ENCODE peak calls at places on chromosomes 11 and 22, in six cellular contexts. W, I, T, R, D and M are unnamed samples.

GRCh38 chr22:24810043-24810749 is 4.2 kb downstream of the SGSM1 start:
- DNase-seq in W (no peak), I (peak), T (no peak), R (peak), D (peak), M (no peak)

GRCh38 chr11:87012673-87013072 is 25.1 kb upstream of the TMEM135 start:
- DNase-seq in W (no peak), I (no peak), T (no peak), R (no peak), D (no peak), M (no peak)

GRCh38 chr22:24107668-24108067 is 73.6 kb upstream of the SUSD2 start:
- DNase-seq in W (no peak), I (peak), T (no peak), R (peak), D (peak), M (no peak)

GRCh38 chr11:89119426-89119825 is 53.6 kb upstream of the GRM5 start:
- DNase-seq in W (no peak), I (no peak), T (no peak), R (no peak), D (no peak), M (no peak)

GRCh38 chr11:90701040-90701439 is 478.2 kb upstream of the CHORDC1 start:
- DNase-seq in W (no peak), I (no peak), T (no peak), R (no peak), D (no peak), M (no peak)

GRCh38 chr11:17439316-17439782 is 37.3 kb downstream of the ABCC8 start:
- DNase-seq in W (no peak), I (no peak), T (no peak), R (no peak), D (no peak), M (no peak)

GRCh38 chr11:79325851-79326250 is 115.0 kb downstream of the TENM4 start:
- DNase-seq in W (no peak), I (no peak), T (no peak), R (no peak), D (no peak), M (no peak)

GRCh38 chr11:60959445-60959844 is 7.5 kb upstream of the SLC15A3 start:
- DNase-seq in W (no peak), I (no peak), T (no peak), R (no peak), D (peak), M (no peak)

GRCh38 chr11:69892237-69892985 is 73.2 kb upstream of the FGF3 start:
- DNase-seq in W (no peak), I (no peak), T (no peak), R (no peak), D (no peak), M (no peak)

GRCh38 chr22:17789379-17790200 is 15.3 kb upstream of the BID start:
- DNase-seq in W (no peak), I (no peak), T (no peak), R (no peak), D (no peak), M (no peak)

GRCh38 chr22:49521787-49522224 is 305.9 kb downstream of the BRD1 start:
- DNase-seq in W (no peak), I (peak), T (no peak), R (no peak), D (no peak), M (no peak)